ENCODE peak calls at places on chromosomes 4 and X, in four cellular contexts. R is NCI-H1436; C is fibroblast of gingiva; H is activated T-helper 1 cell treated with anti-CD3 and anti-CD28 coated beads, Interleukin-2, amount 50 U/mL, for 16 hours. V is an unnamed sample.
A peak's percentile ranks its signal among the peaks of the same experiment; 100 is the strongest.

GRCh38 chr4:86818845-86819244 is 30.3 kb downstream of the SLC10A6 start:
- DNase-seq in R (no peak), C (no peak), H (no peak), V (no peak)

GRCh38 chr4:156889616-156890594 is 81.7 kb downstream of the PDGFC start:
- DNase-seq in R (no peak), C (peak; percentile 85), H (no peak), V (no peak)

GRCh38 chr4:152283806-152284470 is 252.0 kb downstream of the FBXW7 start:
- DNase-seq in R (no peak), C (no peak), H (no peak), V (no peak)

GRCh38 chrX:115147220-115147619 is 42.0 kb upstream of the RBMXL3 start:
- DNase-seq in R (no peak), C (no peak), H (no peak), V (no peak)

GRCh38 chrX:40062525-40063193 is 35.1 kb downstream of the BCOR start:
- DNase-seq in R (no peak), C (no peak), H (no peak), V (no peak)

GRCh38 chr4:187618701-187619278 is 376.8 kb upstream of the ZFP42 start:
- DNase-seq in R (no peak), C (peak; percentile 21), H (no peak), V (no peak)

GRCh38 chr4:3598695-3599227 is 66.5 kb upstream of the LRPAP1 start:
- DNase-seq in R (no peak), C (peak; percentile 2), H (no peak), V (no peak)

GRCh38 chr4:127905029-127905428 is 24.3 kb downstream of the PLK4 start:
- DNase-seq in R (no peak), C (no peak), H (no peak), V (no peak)

GRCh38 chrX:100721328-100721727 is 10.6 kb downstream of the SYTL4 start:
- DNase-seq in R (no peak), C (no peak), H (no peak), V (no peak)

GRCh38 chr4:7358100-7358735 is 76.5 kb downstream of the PSAPL1 start:
- DNase-seq in R (no peak), C (peak; percentile 67), H (no peak), V (no peak)

GRCh38 chr4:139401368-139401767 is 52.6 kb upstream of the RAB33B start:
- DNase-seq in R (no peak), C (no peak), H (no peak), V (no peak)

GRCh38 chrX:38220024-38220935 is at the start of gene SRPX:
- DNase-seq in R (no peak), C (peak; percentile 75), H (no peak), V (no peak)

GRCh38 chrX:15055146-15055930 is 182.1 kb downstream of the MOSPD2 start:
- DNase-seq in R (no peak), C (no peak), H (no peak), V (no peak)

GRCh38 chr4:16083217-16084191 is at the start of gene PROM1:
- DNase-seq in R (no peak), C (no peak), H (no peak), V (no peak)

GRCh38 chrX:56728752-56729151 is 291 bp upstream of the NBDY start:
- DNase-seq in R (no peak), C (no peak), H (no peak), V (no peak)

GRCh38 chr4:93747220-93747619 is 81.3 kb upstream of the ATOH1 start:
- DNase-seq in R (no peak), C (no peak), H (no peak), V (no peak)

GRCh38 chr4:188439641-188440311 is 300.5 kb downstream of the TRIML1 start:
- DNase-seq in R (peak; percentile 3), C (no peak), H (no peak), V (no peak)